ENCODE peak calls at places on chromosomes 7 and 10, in eight cellular contexts. F is KBM-7, O is HS-5, B is fibroblast of the conjunctiva, H is iris pigment epithelial cell, Z is H4, G is GM23248, E is ELR. A is an unnamed sample.

GRCh38 chr10:129888784-129889616 is 75.1 kb downstream of the EBF3 start:
- DNase-seq in F (peak; percentile 19), O (no peak), B (no peak), H (peak; percentile 3), Z (no peak), G (peak; percentile 66), E (peak; percentile 47), A (no peak)

GRCh38 chr7:80740778-80741545 is 102.5 kb downstream of the CD36 start:
- DNase-seq in F (no peak), O (peak; percentile 40), B (no peak), H (peak; percentile 81), Z (peak; percentile 75), G (peak; percentile 77), E (peak; percentile 71), A (no peak)

GRCh38 chr10:28241766-28242399 is 61.0 kb downstream of the MPP7 start:
- DNase-seq in F (peak; percentile 54), O (peak; percentile 15), B (peak; percentile 53), H (peak; percentile 54), Z (peak; percentile 53), G (peak; percentile 64), E (peak; percentile 66), A (peak; percentile 25)

GRCh38 chr10:16779375-16779774 is 37.8 kb downstream of the RSU1 start:
- DNase-seq in F (no peak), O (no peak), B (no peak), H (no peak), Z (no peak), G (no peak), E (no peak), A (no peak)

GRCh38 chr10:108523016-108523415 is 1358.5 kb upstream of the SORCS1 start:
- DNase-seq in F (no peak), O (no peak), B (no peak), H (no peak), Z (no peak), G (no peak), E (peak; percentile 10), A (no peak)

GRCh38 chr10:520402-520787 is 169.1 kb downstream of the DIP2C start:
- DNase-seq in F (no peak), O (no peak), B (no peak), H (peak; percentile 17), Z (no peak), G (peak; percentile 64), E (peak; percentile 21), A (no peak)

GRCh38 chr7:70093496-70093895 is 495.2 kb downstream of the AUTS2 start:
- DNase-seq in F (no peak), O (no peak), B (no peak), H (peak; percentile 26), Z (peak; percentile 56), G (peak; percentile 8), E (no peak), A (no peak)

GRCh38 chr10:61937631-61938284 is 36.3 kb downstream of the ARID5B start:
- DNase-seq in F (no peak), O (no peak), B (no peak), H (peak; percentile 72), Z (peak; percentile 34), G (peak; percentile 86), E (peak; percentile 63), A (no peak)

GRCh38 chr10:13272164-13272571 is 27.7 kb downstream of the PHYH start:
- DNase-seq in F (no peak), O (no peak), B (peak; percentile 36), H (peak; percentile 12), Z (no peak), G (peak; percentile 56), E (no peak), A (no peak)

GRCh38 chr7:139183878-139184338 is 47.1 kb upstream of the UBN2 start:
- DNase-seq in F (peak; percentile 73), O (no peak), B (no peak), H (no peak), Z (no peak), G (no peak), E (no peak), A (no peak)

GRCh38 chr7:122305475-122306319 is 1.1 kb upstream of the FEZF1 start:
- DNase-seq in F (no peak), O (no peak), B (no peak), H (no peak), Z (no peak), G (no peak), E (no peak), A (no peak)

GRCh38 chr7:150449206-150449956 is 1.0 kb upstream of the GIMAP8 start:
- DNase-seq in F (no peak), O (no peak), B (no peak), H (no peak), Z (no peak), G (no peak), E (no peak), A (no peak)

GRCh38 chr10:77463967-77464745 is 173.5 kb downstream of the KCNMA1 start:
- DNase-seq in F (no peak), O (no peak), B (no peak), H (peak; percentile 58), Z (no peak), G (peak; percentile 54), E (peak; percentile 52), A (no peak)

GRCh38 chr7:122143376-122143750 is 686 bp downstream of the AASS start:
- DNase-seq in F (no peak), O (no peak), B (no peak), H (peak; percentile 28), Z (peak; percentile 20), G (peak; percentile 52), E (peak; percentile 49), A (no peak)

GRCh38 chr7:84372155-84372621 is 177.6 kb upstream of the SEMA3A start:
- DNase-seq in F (no peak), O (peak; percentile 70), B (peak; percentile 79), H (peak; percentile 99), Z (peak; percentile 93), G (peak; percentile 96), E (peak; percentile 86), A (no peak)

GRCh38 chr7:16564909-16565426 is 38.3 kb downstream of the LRRC72 start:
- DNase-seq in F (peak; percentile 71), O (peak; percentile 30), B (peak; percentile 26), H (peak; percentile 49), Z (peak; percentile 86), G (peak; percentile 66), E (peak; percentile 74), A (peak; percentile 61)

GRCh38 chr10:111990734-111991133 is 192.8 kb downstream of the GPAM start:
- DNase-seq in F (peak; percentile 0), O (no peak), B (no peak), H (no peak), Z (no peak), G (peak; percentile 22), E (no peak), A (no peak)

GRCh38 chr7:65269150-65269856 is 104.4 kb upstream of the ZNF92 start:
- DNase-seq in F (peak; percentile 96), O (peak; percentile 42), B (peak; percentile 42), H (peak; percentile 74), Z (peak; percentile 96), G (peak; percentile 20), E (peak; percentile 52), A (no peak)

GRCh38 chr7:48426966-48427555 is 255.8 kb downstream of the ABCA13 start:
- DNase-seq in F (no peak), O (peak; percentile 87), B (no peak), H (peak; percentile 26), Z (no peak), G (peak; percentile 25), E (peak; percentile 67), A (no peak)

GRCh38 chr7:44735403-44736165 is 13.1 kb upstream of the ZMIZ2 start:
- DNase-seq in F (no peak), O (peak; percentile 100), B (peak; percentile 76), H (peak; percentile 98), Z (peak; percentile 100), G (peak; percentile 96), E (peak; percentile 99), A (peak; percentile 30)

GRCh38 chr10:48454302-48455054 is 148.0 kb downstream of the MAPK8 start:
- DNase-seq in F (no peak), O (no peak), B (no peak), H (no peak), Z (no peak), G (no peak), E (no peak), A (no peak)

GRCh38 chr10:91604936-91605534 is 27.8 kb downstream of the PPP1R3C start:
- DNase-seq in F (no peak), O (no peak), B (peak; percentile 76), H (peak; percentile 89), Z (no peak), G (peak; percentile 76), E (peak; percentile 82), A (no peak)

GRCh38 chr7:128459394-128459878 is 3.8 kb downstream of the HILPDA start:
- DNase-seq in F (peak; percentile 87), O (no peak), B (peak; percentile 60), H (peak; percentile 80), Z (peak; percentile 64), G (peak; percentile 81), E (peak; percentile 69), A (peak; percentile 84)

GRCh38 chr10:116974442-116975005 is 30.5 kb downstream of the SHTN1 start:
- DNase-seq in F (no peak), O (peak; percentile 89), B (peak; percentile 49), H (peak; percentile 91), Z (peak; percentile 53), G (peak; percentile 93), E (peak; percentile 97), A (no peak)

GRCh38 chr10:31759124-31759798 is 169.4 kb downstream of the ARHGAP12 start:
- DNase-seq in F (no peak), O (no peak), B (no peak), H (peak; percentile 54), Z (no peak), G (peak; percentile 88), E (peak; percentile 36), A (no peak)

GRCh38 chr7:148561099-148561498 is 29.5 kb upstream of the C7orf33 start:
- DNase-seq in F (no peak), O (no peak), B (no peak), H (no peak), Z (no peak), G (no peak), E (no peak), A (no peak)

A was measured in AML-193.